ENCODE peak calls at places on chromosomes 11 and 22, in five cellular contexts. N is ovary, T is IMR-90, L is heart left ventricle, U is A549. F is an unnamed sample.

GRCh38 chr22:36086170-36086490 is 57.5 kb upstream of the RBFOX2 start:
- DNase-seq in N (no peak), T (no peak), L (no peak), U (peak; percentile 48), F (no peak)

GRCh38 chr22:19853879-19854777 is 546 bp downstream of the GNB1L start:
- DNase-seq in N (no peak), T (no peak), L (no peak), U (no peak), F (no peak)

GRCh38 chr22:29932121-29932520 is 49.1 kb downstream of the MTMR3 start:
- DNase-seq in N (no peak), T (no peak), L (no peak), U (no peak), F (no peak)

GRCh38 chr22:32794449-32795213 is 6.9 kb upstream of the TIMP3 start:
- DNase-seq in N (no peak), T (peak; percentile 54), L (no peak), U (no peak), F (no peak)

GRCh38 chr11:46727952-46728658 is 9.1 kb downstream of the F2 start:
- DNase-seq in N (no peak), T (no peak), L (no peak), U (no peak), F (no peak)

GRCh38 chr22:29204617-29205183 is 996 bp upstream of the EMID1 start:
- DNase-seq in N (no peak), T (no peak), L (no peak), U (no peak), F (no peak)

GRCh38 chr11:8766993-8767374 is 84.4 kb downstream of the RPL27A start:
- DNase-seq in N (no peak), T (no peak), L (no peak), U (no peak), F (no peak)

GRCh38 chr11:15327786-15328231 is 213.1 kb downstream of the INSC start:
- DNase-seq in N (no peak), T (peak; percentile 51), L (peak; percentile 58), U (peak; percentile 39), F (no peak)

GRCh38 chr11:121059605-121060004 is 35.7 kb downstream of the TBCEL start:
- DNase-seq in N (no peak), T (no peak), L (no peak), U (no peak), F (no peak)

GRCh38 chr22:21989049-21989448 is 6.5 kb upstream of the TOP3B start:
- DNase-seq in N (no peak), T (no peak), L (no peak), U (no peak), F (no peak)

GRCh38 chr11:2507212-2507901 is 62.5 kb downstream of the KCNQ1 start:
- DNase-seq in N (no peak), T (no peak), L (no peak), U (no peak), F (peak; percentile 31)

GRCh38 chr11:105829084-105829483 is 193.0 kb downstream of the MSANTD4 start:
- DNase-seq in N (no peak), T (no peak), L (no peak), U (no peak), F (no peak)

GRCh38 chr11:122735031-122735430 is 79.5 kb downstream of the UBASH3B start:
- DNase-seq in N (no peak), T (no peak), L (no peak), U (no peak), F (no peak)

GRCh38 chr11:108069947-108070346 is 51.4 kb upstream of the ACAT1 start:
- DNase-seq in N (no peak), T (peak; percentile 75), L (no peak), U (no peak), F (no peak)

GRCh38 chr11:118274184-118274583 is 10.1 kb upstream of the MPZL2 start:
- DNase-seq in N (no peak), T (no peak), L (no peak), U (no peak), F (no peak)

GRCh38 chr22:47296405-47297260 is 534.2 kb downstream of the TBC1D22A start:
- DNase-seq in N (no peak), T (no peak), L (no peak), U (no peak), F (peak; percentile 18)

GRCh38 chr11:21180194-21180593 is 510.8 kb downstream of the NELL1 start:
- DNase-seq in N (no peak), T (no peak), L (no peak), U (no peak), F (no peak)

GRCh38 chr11:80388133-80388532 is 947.3 kb upstream of the TENM4 start:
- DNase-seq in N (no peak), T (no peak), L (no peak), U (no peak), F (no peak)

GRCh38 chr22:29344137-29344536 is 28.6 kb upstream of the RASL10A start:
- DNase-seq in N (peak; percentile 49), T (peak; percentile 79), L (peak; percentile 82), U (peak; percentile 28), F (no peak)

GRCh38 chr22:49177666-49178065 is 650.0 kb downstream of the BRD1 start:
- DNase-seq in N (no peak), T (no peak), L (no peak), U (no peak), F (no peak)

GRCh38 chr22:39546889-39547586 is 14.5 kb upstream of the RPS19BP1 start:
- DNase-seq in N (no peak), T (peak; percentile 69), L (no peak), U (no peak), F (no peak)

GRCh38 chr11:848380-848931 is 5.8 kb downstream of the TSPAN4 start:
- DNase-seq in N (peak; percentile 46), T (no peak), L (peak; percentile 61), U (no peak), F (peak; percentile 78)

GRCh38 chr11:88194990-88195389 is 19.7 kb upstream of the RAB38 start:
- DNase-seq in N (no peak), T (no peak), L (no peak), U (no peak), F (no peak)

GRCh38 chr22:37285937-37286336 is 3.6 kb downstream of the CYTH4 start:
- DNase-seq in N (no peak), T (no peak), L (no peak), U (no peak), F (no peak)

GRCh38 chr11:134445601-134446325 is 33.7 kb upstream of the B3GAT1 start:
- DNase-seq in N (no peak), T (no peak), L (no peak), U (no peak), F (no peak)

GRCh38 chr22:24001314-24001713 is 3.9 kb downstream of the GSTT4 start:
- DNase-seq in N (no peak), T (no peak), L (no peak), U (no peak), F (no peak)

GRCh38 chr11:128515766-128516466 is 71.4 kb downstream of the ETS1 start:
- DNase-seq in N (no peak), T (no peak), L (no peak), U (no peak), F (no peak)

GRCh38 chr11:128516886-128517285 is 70.5 kb downstream of the ETS1 start:
- DNase-seq in N (no peak), T (no peak), L (no peak), U (no peak), F (no peak)

GRCh38 chr11:128517457-128518230 is 69.7 kb downstream of the ETS1 start:
- DNase-seq in N (no peak), T (no peak), L (no peak), U (no peak), F (no peak)

GRCh38 chr11:128515086-128515485 is 72.3 kb downstream of the ETS1 start:
- DNase-seq in N (no peak), T (no peak), L (no peak), U (no peak), F (no peak)

GRCh38 chr11:128516467-128516778 is 70.9 kb downstream of the ETS1 start:
- DNase-seq in N (no peak), T (no peak), L (no peak), U (no peak), F (no peak)
- H3K4me1 ChIP-seq in N (peaks cover 32% of the 10 kb centered on the region), T (peaks cover 28% of the 10 kb centered on the region), L (peaks cover 36% of the 10 kb centered on the region), U (peaks cover 64% of the 10 kb centered on the region), F (no peaks in the 10 kb centered on the region)

GRCh38 chr22:50443801-50444625 is 30.8 kb downstream of the SBF1 start:
- DNase-seq in N (peak; percentile 17), T (no peak), L (no peak), U (no peak), F (no peak)
- TF ChIP-seq POLR2A in N (no peak), T (no peak), L (no peak), U (no peak), F (no peak)

DNA sequence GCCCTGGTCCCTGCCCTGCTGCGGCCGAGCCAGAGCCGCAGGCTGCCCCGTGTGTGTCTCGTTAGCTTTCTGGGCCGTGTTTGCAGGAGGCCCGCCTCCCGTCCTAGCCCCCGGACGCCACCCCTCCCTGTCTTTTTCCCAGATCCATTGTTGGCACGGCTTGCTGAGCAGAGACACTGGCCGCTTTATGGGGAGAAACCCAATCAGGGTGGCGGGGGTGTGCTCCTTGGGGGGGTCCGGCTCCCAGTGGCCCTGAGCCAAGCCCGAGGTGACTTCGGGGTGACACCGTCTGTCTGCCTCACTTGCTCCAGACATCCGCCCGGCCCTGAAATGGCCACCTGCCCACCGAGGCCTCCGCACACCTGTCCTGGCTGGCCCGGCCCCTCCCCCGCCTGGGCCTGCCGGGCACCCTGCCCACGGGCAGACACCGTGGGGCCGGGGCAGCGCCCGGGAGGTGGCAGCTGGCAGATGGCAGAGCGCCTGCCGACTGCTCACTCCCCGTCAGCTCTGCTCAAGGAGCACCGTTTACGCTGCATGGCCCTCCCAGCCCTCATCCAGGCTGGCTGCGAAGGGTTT is 43.1 kb upstream of the PPARA start:
- DNase-seq in N (no peak), T (no peak), L (peak; percentile 72), U (no peak), F (no peak)
- H3K27ac ChIP-seq in N (peak overlapping the region; percentile 68), T (no peak overlapping the region), L (peak overlapping the region; percentile 82), U (peak overlapping the region; percentile 98), F (peak overlapping the region; percentile 59)

DNA sequence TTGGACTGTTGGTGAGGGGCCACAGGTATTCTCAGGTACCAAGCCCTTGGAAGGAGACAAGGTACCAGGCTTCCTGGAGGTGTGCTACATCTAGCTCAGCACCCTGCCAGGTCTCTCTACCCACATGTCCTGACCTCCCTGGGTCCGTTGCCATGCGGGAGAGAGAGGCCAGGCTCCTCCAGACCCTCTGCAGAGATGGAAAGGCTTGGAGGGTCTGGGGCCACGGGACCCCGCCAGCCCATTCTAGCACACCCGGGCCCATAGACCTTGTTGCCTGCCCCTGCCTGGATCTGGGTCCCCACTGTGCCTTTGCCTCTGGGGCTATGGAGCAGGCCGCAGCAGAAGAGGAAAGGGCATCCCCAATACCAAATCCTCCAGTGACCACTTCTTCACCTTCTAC is 2.2 kb upstream of the APOC3 start:
- DNase-seq in N (no peak), T (no peak), L (no peak), U (no peak), F (no peak)
- H3K4me1 ChIP-seq in N (peaks cover 6% of the 10 kb centered on the region), T (peaks cover 4% of the 10 kb centered on the region), L (no peaks in the 10 kb centered on the region), U (no peaks in the 10 kb centered on the region), F (no peaks in the 10 kb centered on the region)

F was measured in Peyer's patch.